ENCODE peak calls at places on chromosomes 13 and 19, in eight cellular contexts. P, Z, E, Y, U, Q, G and M are unnamed samples.

GRCh38 chr13:48125794-48126228 is 30.9 kb upstream of the MED4 start:
- DNase-seq in Z (peak), Q (no peak), Y (no peak), E (peak), P (no peak), U (no peak), G (no peak), M (no peak)

GRCh38 chr13:27043013-27043412 is 128.6 kb downstream of the USP12 start:
- DNase-seq in Q (peak), U (peak), Y (no peak), G (peak), E (peak), P (no peak), Z (peak), M (no peak)

GRCh38 chr13:51697855-51698254 is 106.1 kb downstream of the DHRS12 start:
- DNase-seq in P (no peak), Z (no peak), Q (no peak), G (no peak), E (no peak), Y (no peak), U (no peak), M (no peak)

GRCh38 chr19:35671818-35672217 is 5.5 kb downstream of the UPK1A start:
- DNase-seq in Y (no peak), U (no peak), Z (peak), E (no peak), P (no peak), Q (no peak), G (no peak), M (no peak)

GRCh38 chr13:21673592-21674270 is 2.9 kb downstream of the FGF9 start:
- DNase-seq in E (no peak), Q (no peak), Y (no peak), Z (peak), P (no peak), U (no peak), G (peak), M (no peak)

GRCh38 chr19:19338082-19338481 is 17.5 kb downstream of the MAU2 start:
- DNase-seq in Q (no peak), P (no peak), G (no peak), Y (no peak), Z (no peak), U (no peak), E (no peak), M (no peak)

GRCh38 chr13:31998131-31998530 is 33.4 kb upstream of the FRY start:
- DNase-seq in P (no peak), Q (no peak), Y (no peak), G (no peak), E (no peak), U (no peak), Z (no peak), M (no peak)

GRCh38 chr19:36547001-36547732 is 19.1 kb upstream of the ZNF260 start:
- DNase-seq in G (no peak), U (no peak), E (no peak), Q (no peak), P (no peak), Z (no peak), Y (no peak), M (no peak)

GRCh38 chr19:39778763-39779162 is at the start of gene LEUTX:
- DNase-seq in U (no peak), P (no peak), G (peak), E (no peak), Q (no peak), Z (no peak), Y (no peak), M (no peak)

GRCh38 chr13:110208116-110208515 is 98.8 kb downstream of the COL4A1 start:
- DNase-seq in G (no peak), P (no peak), U (no peak), E (no peak), Y (no peak), Q (no peak), Z (no peak), M (no peak)

GRCh38 chr19:41870401-41870873 is 6.6 kb upstream of the CD79A start:
- DNase-seq in Z (peak), G (peak), E (no peak), P (no peak), Y (no peak), Q (no peak), U (no peak), M (no peak)

GRCh38 chr19:13128583-13128982 is 10.5 kb downstream of the NACC1 start:
- DNase-seq in Q (no peak), E (no peak), Y (no peak), Z (no peak), P (no peak), G (no peak), U (no peak), M (no peak)

GRCh38 chr19:8004723-8005513 is 523 bp downstream of the ELAVL1 start:
- DNase-seq in G (peak), E (no peak), Z (peak), U (no peak), Q (no peak), P (no peak), Y (no peak), M (no peak)

GRCh38 chr19:7636691-7637373 is at the start of gene STXBP2:
- DNase-seq in E (no peak), G (peak), P (peak), Q (no peak), Z (no peak), U (no peak), Y (peak), M (peak)

GRCh38 chr13:50684366-50684765 is 159.1 kb downstream of the DLEU7 start:
- DNase-seq in G (no peak), E (no peak), P (no peak), Q (no peak), Z (no peak), U (no peak), Y (no peak), M (no peak)

GRCh38 chr19:49574206-49574755 is 6.1 kb downstream of the NOSIP start:
- DNase-seq in Z (no peak), P (no peak), G (no peak), U (no peak), E (no peak), Q (no peak), Y (no peak), M (no peak)